ENCODE peak calls at places on chromosomes 1 and 21, in eight cellular contexts. One of them, this sample, is unnamed. For H3K27me3, the result is how much of the 10 kb centered on the place peaks cover.

GRCh38 chr1:47710075-47711071 is 272.5 kb downstream of the FOXD2 start:
- DNase-seq in left ventricle myocardium inferior: peak
- DNase-seq in ascending aorta: peak
- DNase-seq in dorsolateral prefrontal cortex: peak
- DNase-seq in transverse colon: peak
- DNase-seq in CD4-positive, CD25-positive, alpha-beta regulatory T cell: peak
- DNase-seq in astrocyte: no peak
- DNase-seq in CD8-positive, alpha-beta T cell: peak
- DNase-seq in this sample: peak

GRCh38 chr1:11026052-11026451 is 13.6 kb downstream of the TARDBP start:
- DNase-seq in left ventricle myocardium inferior: no peak
- DNase-seq in ascending aorta: no peak
- DNase-seq in dorsolateral prefrontal cortex: no peak
- DNase-seq in transverse colon: no peak
- DNase-seq in CD4-positive, CD25-positive, alpha-beta regulatory T cell: no peak
- DNase-seq in astrocyte: no peak
- DNase-seq in CD8-positive, alpha-beta T cell: no peak
- DNase-seq in this sample: no peak

GRCh38 chr1:81808760-81809159 is 8.0 kb downstream of the ADGRL2 start:
- DNase-seq in left ventricle myocardium inferior: no peak
- DNase-seq in ascending aorta: no peak
- DNase-seq in dorsolateral prefrontal cortex: no peak
- DNase-seq in transverse colon: no peak
- DNase-seq in CD4-positive, CD25-positive, alpha-beta regulatory T cell: no peak
- DNase-seq in astrocyte: no peak
- DNase-seq in CD8-positive, alpha-beta T cell: no peak
- DNase-seq in this sample: peak

GRCh38 chr1:207619833-207620572 is 24.9 kb upstream of the CR1L start:
- DNase-seq in left ventricle myocardium inferior: no peak
- DNase-seq in ascending aorta: no peak
- DNase-seq in dorsolateral prefrontal cortex: no peak
- DNase-seq in transverse colon: no peak
- DNase-seq in CD4-positive, CD25-positive, alpha-beta regulatory T cell: peak
- DNase-seq in astrocyte: peak
- DNase-seq in CD8-positive, alpha-beta T cell: no peak
- DNase-seq in this sample: peak

GRCh38 chr21:33543505-33544129 is 779 bp downstream of the SON start:
- DNase-seq in left ventricle myocardium inferior: peak
- DNase-seq in ascending aorta: peak
- DNase-seq in dorsolateral prefrontal cortex: no peak
- DNase-seq in transverse colon: peak
- DNase-seq in CD4-positive, CD25-positive, alpha-beta regulatory T cell: no peak
- DNase-seq in astrocyte: no peak
- DNase-seq in CD8-positive, alpha-beta T cell: no peak
- DNase-seq in this sample: no peak

GRCh38 chr1:43549921-43550597 is 19.4 kb downstream of the PTPRF start:
- DNase-seq in left ventricle myocardium inferior: peak
- DNase-seq in ascending aorta: no peak
- DNase-seq in dorsolateral prefrontal cortex: no peak
- DNase-seq in transverse colon: peak
- DNase-seq in CD4-positive, CD25-positive, alpha-beta regulatory T cell: no peak
- DNase-seq in astrocyte: no peak
- DNase-seq in CD8-positive, alpha-beta T cell: no peak
- DNase-seq in this sample: peak

GRCh38 chr1:40736085-40736531 is 44.6 kb downstream of the NFYC start:
- DNase-seq in left ventricle myocardium inferior: no peak
- DNase-seq in ascending aorta: no peak
- DNase-seq in dorsolateral prefrontal cortex: no peak
- DNase-seq in transverse colon: no peak
- DNase-seq in CD4-positive, CD25-positive, alpha-beta regulatory T cell: no peak
- DNase-seq in astrocyte: peak
- DNase-seq in CD8-positive, alpha-beta T cell: no peak
- DNase-seq in this sample: no peak

GRCh38 chr1:20187103-20187812 is 940 bp upstream of the PLA2G2C start:
- DNase-seq in left ventricle myocardium inferior: no peak
- DNase-seq in ascending aorta: no peak
- DNase-seq in dorsolateral prefrontal cortex: no peak
- DNase-seq in transverse colon: peak
- DNase-seq in CD4-positive, CD25-positive, alpha-beta regulatory T cell: no peak
- DNase-seq in astrocyte: no peak
- DNase-seq in CD8-positive, alpha-beta T cell: peak
- DNase-seq in this sample: no peak

GRCh38 chr1:27427836-27428315 is 35.5 kb downstream of the GPR3 start:
- DNase-seq in left ventricle myocardium inferior: no peak
- DNase-seq in ascending aorta: no peak
- DNase-seq in dorsolateral prefrontal cortex: no peak
- DNase-seq in transverse colon: no peak
- DNase-seq in CD4-positive, CD25-positive, alpha-beta regulatory T cell: no peak
- DNase-seq in astrocyte: no peak
- DNase-seq in CD8-positive, alpha-beta T cell: no peak
- DNase-seq in this sample: no peak

GRCh38 chr1:217106231-217106630 is 383.0 kb upstream of the ESRRG start:
- DNase-seq in left ventricle myocardium inferior: no peak
- DNase-seq in ascending aorta: no peak
- DNase-seq in dorsolateral prefrontal cortex: no peak
- DNase-seq in transverse colon: no peak
- DNase-seq in CD4-positive, CD25-positive, alpha-beta regulatory T cell: no peak
- DNase-seq in astrocyte: peak
- DNase-seq in CD8-positive, alpha-beta T cell: no peak
- DNase-seq in this sample: peak

GRCh38 chr1:85134583-85135455 is 66.0 kb downstream of the SYDE2 start:
- DNase-seq in left ventricle myocardium inferior: no peak
- DNase-seq in ascending aorta: no peak
- DNase-seq in dorsolateral prefrontal cortex: no peak
- DNase-seq in transverse colon: peak
- DNase-seq in CD4-positive, CD25-positive, alpha-beta regulatory T cell: no peak
- DNase-seq in astrocyte: no peak
- DNase-seq in CD8-positive, alpha-beta T cell: no peak
- DNase-seq in this sample: peak

GRCh38 chr1:244654284-244655038 is 1.5 kb downstream of the DESI2 start:
- DNase-seq in left ventricle myocardium inferior: no peak
- DNase-seq in ascending aorta: no peak
- DNase-seq in dorsolateral prefrontal cortex: no peak
- DNase-seq in transverse colon: no peak
- DNase-seq in CD4-positive, CD25-positive, alpha-beta regulatory T cell: no peak
- DNase-seq in astrocyte: peak
- DNase-seq in CD8-positive, alpha-beta T cell: no peak
- DNase-seq in this sample: no peak
- H3K4me3 ChIP-seq in left ventricle myocardium inferior: peak
- H3K4me3 ChIP-seq in ascending aorta: peak
- H3K4me3 ChIP-seq in dorsolateral prefrontal cortex: peak
- H3K4me3 ChIP-seq in transverse colon: peak
- H3K4me3 ChIP-seq in CD4-positive, CD25-positive, alpha-beta regulatory T cell: peak
- H3K4me3 ChIP-seq in astrocyte: peak
- H3K4me3 ChIP-seq in CD8-positive, alpha-beta T cell: no peak
- H3K4me3 ChIP-seq in this sample: peak

GRCh38 chr1:153799016-153799415 is 23.8 kb downstream of the SLC27A3 start:
- DNase-seq in left ventricle myocardium inferior: no peak
- DNase-seq in ascending aorta: no peak
- DNase-seq in dorsolateral prefrontal cortex: no peak
- DNase-seq in transverse colon: no peak
- DNase-seq in CD4-positive, CD25-positive, alpha-beta regulatory T cell: no peak
- DNase-seq in astrocyte: no peak
- DNase-seq in CD8-positive, alpha-beta T cell: no peak
- DNase-seq in this sample: no peak
- H3K27ac ChIP-seq in left ventricle myocardium inferior: no peak
- H3K27ac ChIP-seq in ascending aorta: no peak
- H3K27ac ChIP-seq in dorsolateral prefrontal cortex: no peak
- H3K27ac ChIP-seq in transverse colon: no peak
- H3K27ac ChIP-seq in CD4-positive, CD25-positive, alpha-beta regulatory T cell: no peak
- H3K27ac ChIP-seq in astrocyte: no peak
- H3K27ac ChIP-seq in CD8-positive, alpha-beta T cell: no peak
- H3K27ac ChIP-seq in this sample: no peak

GRCh38 chr1:34779962-34780361 is 1.1 kb upstream of the GJB3 start:
- DNase-seq in left ventricle myocardium inferior: no peak
- DNase-seq in ascending aorta: peak
- DNase-seq in dorsolateral prefrontal cortex: no peak
- DNase-seq in transverse colon: no peak
- DNase-seq in CD4-positive, CD25-positive, alpha-beta regulatory T cell: no peak
- DNase-seq in astrocyte: no peak
- DNase-seq in CD8-positive, alpha-beta T cell: no peak
- DNase-seq in this sample: no peak

GRCh38 chr1:34779005-34779404 is 2.0 kb upstream of the GJB3 start:
- DNase-seq in left ventricle myocardium inferior: no peak
- DNase-seq in ascending aorta: no peak
- DNase-seq in dorsolateral prefrontal cortex: no peak
- DNase-seq in transverse colon: no peak
- DNase-seq in CD4-positive, CD25-positive, alpha-beta regulatory T cell: no peak
- DNase-seq in astrocyte: no peak
- DNase-seq in CD8-positive, alpha-beta T cell: no peak
- DNase-seq in this sample: no peak

GRCh38 chr1:34778381-34778780 is 2.6 kb upstream of the GJB3 start:
- DNase-seq in left ventricle myocardium inferior: no peak
- DNase-seq in ascending aorta: no peak
- DNase-seq in dorsolateral prefrontal cortex: no peak
- DNase-seq in transverse colon: no peak
- DNase-seq in CD4-positive, CD25-positive, alpha-beta regulatory T cell: no peak
- DNase-seq in astrocyte: no peak
- DNase-seq in CD8-positive, alpha-beta T cell: no peak
- DNase-seq in this sample: no peak

GRCh38 chr1:34780528-34780927 is 486 bp upstream of the GJB3 start:
- DNase-seq in left ventricle myocardium inferior: no peak
- DNase-seq in ascending aorta: peak
- DNase-seq in dorsolateral prefrontal cortex: no peak
- DNase-seq in transverse colon: no peak
- DNase-seq in CD4-positive, CD25-positive, alpha-beta regulatory T cell: no peak
- DNase-seq in astrocyte: no peak
- DNase-seq in CD8-positive, alpha-beta T cell: no peak
- DNase-seq in this sample: no peak

DNA sequence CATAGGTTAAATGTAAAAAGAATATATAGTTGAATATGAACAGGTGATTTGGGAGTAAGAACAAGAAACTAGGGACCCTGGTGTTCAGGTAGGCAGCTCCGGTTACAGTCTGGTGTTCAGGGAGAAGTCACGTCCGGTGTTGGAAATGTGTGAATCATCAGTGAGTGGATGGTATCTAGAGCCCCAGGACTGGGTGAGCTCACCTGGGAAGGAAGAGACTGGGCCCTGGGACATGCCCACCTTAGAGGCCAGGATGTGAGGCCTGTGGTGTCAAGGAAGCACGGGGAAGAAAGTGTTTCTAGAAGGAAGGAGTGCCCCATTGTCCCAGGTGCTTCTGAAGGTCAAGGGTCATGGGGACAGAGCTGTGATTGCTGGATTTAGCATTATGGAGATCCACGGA is 1.5 kb upstream of the GJB3 start:
- DNase-seq in left ventricle myocardium inferior: no peak
- DNase-seq in ascending aorta: peak
- DNase-seq in dorsolateral prefrontal cortex: no peak
- DNase-seq in transverse colon: no peak
- DNase-seq in CD4-positive, CD25-positive, alpha-beta regulatory T cell: no peak
- DNase-seq in astrocyte: no peak
- DNase-seq in CD8-positive, alpha-beta T cell: no peak
- DNase-seq in this sample: no peak
- H3K27me3 ChIP-seq in left ventricle myocardium inferior: half or more
- H3K27me3 ChIP-seq in ascending aorta: under half
- H3K27me3 ChIP-seq in dorsolateral prefrontal cortex: under half
- H3K27me3 ChIP-seq in transverse colon: under half
- H3K27me3 ChIP-seq in CD4-positive, CD25-positive, alpha-beta regulatory T cell: under half
- H3K27me3 ChIP-seq in astrocyte: under half
- H3K27me3 ChIP-seq in CD8-positive, alpha-beta T cell: under half
- H3K27me3 ChIP-seq in this sample: under half

DNA sequence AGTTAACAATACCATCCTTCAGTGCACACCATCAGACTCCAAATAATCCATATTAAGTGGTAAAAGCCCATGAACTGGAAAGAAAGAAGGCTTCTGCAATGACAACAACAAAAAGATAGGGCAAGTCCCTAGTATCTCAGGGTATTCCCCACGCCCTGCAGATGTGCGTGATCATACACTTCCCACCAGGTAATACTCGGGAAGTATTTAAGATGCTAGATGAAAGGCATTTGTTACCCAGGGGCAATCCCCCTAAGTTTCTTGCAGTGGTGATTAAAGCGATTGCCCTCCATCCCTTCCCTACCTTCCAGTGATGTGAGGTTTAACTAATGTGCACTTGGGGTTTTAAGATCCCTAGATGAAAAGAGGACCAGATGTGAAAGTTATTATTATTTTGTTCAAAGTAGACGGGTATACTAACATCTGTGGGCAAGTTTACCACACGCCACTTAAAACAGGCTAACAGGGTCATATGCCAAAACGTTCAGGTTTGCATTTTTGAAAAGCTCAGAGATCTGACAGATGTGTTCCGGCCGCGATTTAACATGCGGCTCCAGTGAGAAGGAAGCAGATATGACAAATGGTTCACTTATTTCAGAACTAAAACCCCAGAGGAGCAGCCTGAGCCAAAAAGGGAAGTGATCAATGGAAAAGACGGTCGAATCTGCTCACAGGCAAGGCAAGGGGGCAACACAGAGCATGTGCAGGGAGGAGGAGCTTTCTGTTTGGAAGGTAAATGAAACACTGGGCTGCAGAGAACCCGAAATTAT is 17.4 kb downstream of the TIAM1 start:
- DNase-seq in left ventricle myocardium inferior: no peak
- DNase-seq in ascending aorta: no peak
- DNase-seq in dorsolateral prefrontal cortex: no peak
- DNase-seq in transverse colon: peak
- DNase-seq in CD4-positive, CD25-positive, alpha-beta regulatory T cell: peak
- DNase-seq in astrocyte: peak
- DNase-seq in CD8-positive, alpha-beta T cell: peak
- DNase-seq in this sample: no peak
- H3K4me3 ChIP-seq in left ventricle myocardium inferior: no peak
- H3K4me3 ChIP-seq in ascending aorta: no peak
- H3K4me3 ChIP-seq in dorsolateral prefrontal cortex: no peak
- H3K4me3 ChIP-seq in transverse colon: no peak
- H3K4me3 ChIP-seq in CD4-positive, CD25-positive, alpha-beta regulatory T cell: peak
- H3K4me3 ChIP-seq in astrocyte: no peak
- H3K4me3 ChIP-seq in CD8-positive, alpha-beta T cell: peak
- H3K4me3 ChIP-seq in this sample: no peak